ENCODE peak calls at places on chromosomes 11 and 22, in six cellular contexts. P is HepG2, L is esophagus muscularis mucosa, H is stomach, J is ovary, T is sigmoid colon. N is an unnamed sample.
A peak's percentile ranks its signal among the peaks of the same experiment; 100 is the strongest.

GRCh38 chr11:2779499-2779980 is 79.7 kb upstream of the KCNQ1OT1 start:
- DNase-seq in P (no peak), H (no peak), T (no peak), J (peak; percentile 56), L (peak; percentile 77), N (no peak)

GRCh38 chr22:38843201-38843715 is 570 bp downstream of the NPTXR start:
- DNase-seq in H (peak; percentile 38), J (peak; percentile 61), L (no peak), T (peak; percentile 79), P (peak; percentile 39), N (no peak)

GRCh38 chr11:86749861-86750401 is 50.4 kb upstream of the PRSS23 start:
- DNase-seq in J (no peak), P (no peak), L (peak; percentile 82), H (no peak), T (no peak), N (no peak)

GRCh38 chr22:27776410-27776958 is 25.1 kb downstream of the MN1 start:
- DNase-seq in H (no peak), J (no peak), T (no peak), L (no peak), P (no peak), N (no peak)

GRCh38 chr22:46812034-46812605 is 49.7 kb downstream of the TBC1D22A start:
- DNase-seq in P (no peak), T (no peak), H (peak; percentile 21), L (no peak), J (no peak), N (no peak)

GRCh38 chr11:70525006-70525405 is 126.7 kb downstream of the CTTN start:
- DNase-seq in T (no peak), P (no peak), H (no peak), L (no peak), J (no peak), N (no peak)

GRCh38 chr11:124481365-124482323 is 36.1 kb upstream of the OR8B8 start:
- DNase-seq in H (no peak), P (peak; percentile 9), J (no peak), T (no peak), L (no peak), N (no peak)

GRCh38 chr11:102120006-102120405 is 9.8 kb downstream of the YAP1 start:
- DNase-seq in P (peak; percentile 86), L (no peak), H (no peak), T (no peak), J (no peak), N (no peak)

GRCh38 chr11:132058211-132058772 is 687.9 kb downstream of the NTM start:
- DNase-seq in J (no peak), H (no peak), L (no peak), P (no peak), T (no peak), N (no peak)

GRCh38 chr22:46783721-46784120 is 21.3 kb downstream of the TBC1D22A start:
- DNase-seq in T (no peak), J (no peak), L (no peak), P (no peak), H (no peak), N (no peak)

GRCh38 chr11:100536979-100537378 is 150.1 kb upstream of the ARHGAP42 start:
- DNase-seq in P (no peak), H (no peak), L (no peak), J (no peak), T (no peak), N (no peak)

GRCh38 chr11:76863196-76863777 is 2.6 kb downstream of the ACER3 start:
- DNase-seq in J (no peak), P (no peak), H (no peak), T (no peak), L (no peak), N (no peak)

GRCh38 chr11:34977039-34977906 is 60.9 kb downstream of the PDHX start:
- DNase-seq in H (no peak), P (no peak), T (no peak), J (no peak), L (no peak), N (no peak)

GRCh38 chr22:22941831-22942510 is 54.4 kb downstream of the IGLL5 start:
- DNase-seq in L (peak; percentile 90), P (no peak), H (peak; percentile 19), T (no peak), J (peak; percentile 2), N (no peak)

GRCh38 chr22:21837184-21837979 is 30.1 kb downstream of the MAPK1 start:
- DNase-seq in P (peak; percentile 72), T (no peak), L (no peak), H (no peak), J (peak; percentile 15), N (no peak)

GRCh38 chr22:17706451-17706900 is 67.8 kb downstream of the BID start:
- DNase-seq in T (peak; percentile 75), H (peak; percentile 28), J (peak; percentile 18), L (no peak), P (peak; percentile 36), N (peak; percentile 61)

GRCh38 chr11:72491001-72491400 is 56.7 kb upstream of the CLPB start:
- DNase-seq in T (no peak), L (no peak), P (no peak), H (no peak), J (no peak), N (no peak)

DNA sequence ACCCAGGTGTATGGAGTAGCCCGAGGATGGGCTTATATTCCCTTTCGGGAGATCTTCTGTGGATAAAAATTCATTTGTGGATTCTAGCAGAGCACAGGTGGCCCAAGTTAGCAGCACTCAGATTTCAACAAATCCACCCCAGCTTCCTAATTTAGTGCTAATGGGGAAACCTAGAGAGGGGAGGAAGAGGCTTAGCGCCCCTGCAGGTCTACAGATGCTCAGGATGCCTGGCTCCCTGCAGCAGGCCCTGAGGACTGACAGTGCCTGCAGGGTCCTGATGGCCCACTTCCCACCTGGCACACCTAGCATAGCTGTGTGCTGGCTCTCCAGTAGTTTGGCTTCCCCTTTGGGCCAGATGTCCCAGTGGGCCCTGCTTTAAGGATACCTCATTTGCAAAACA is 6.5 kb downstream of the DGAT2 start:
- DNase-seq in J (no peak), T (peak; percentile 32), L (no peak), H (no peak), P (no peak), N (no peak)
- H3K4me3 ChIP-seq in J (no peak overlapping the region), T (no peak overlapping the region), L (no peak overlapping the region), H (no peak overlapping the region), P (no peak overlapping the region), N (no peak overlapping the region)

GRCh38 chr11:8638300-8638699 is 44.2 kb downstream of the TRIM66 start:
- DNase-seq in L (no peak), J (no peak), H (no peak), T (no peak), P (no peak), N (no peak)
- TF ChIP-seq EP300 in L (no peak), J (no peak), H (no peak), T (no peak), P (no peak), N (no peak)

GRCh38 chr22:49986325-49986724 is 25.8 kb downstream of the PIM3 start:
- DNase-seq in J (no peak), T (no peak), L (no peak), H (no peak), P (no peak), N (no peak)

GRCh38 chr22:49977578-49977977 is 17.0 kb downstream of the PIM3 start:
- DNase-seq in L (no peak), P (no peak), H (no peak), J (no peak), T (no peak), N (no peak)

GRCh38 chr22:49979587-49980264 is 19.2 kb downstream of the PIM3 start:
- DNase-seq in P (peak; percentile 62), L (no peak), J (no peak), T (no peak), H (peak; percentile 70), N (no peak)

DNA sequence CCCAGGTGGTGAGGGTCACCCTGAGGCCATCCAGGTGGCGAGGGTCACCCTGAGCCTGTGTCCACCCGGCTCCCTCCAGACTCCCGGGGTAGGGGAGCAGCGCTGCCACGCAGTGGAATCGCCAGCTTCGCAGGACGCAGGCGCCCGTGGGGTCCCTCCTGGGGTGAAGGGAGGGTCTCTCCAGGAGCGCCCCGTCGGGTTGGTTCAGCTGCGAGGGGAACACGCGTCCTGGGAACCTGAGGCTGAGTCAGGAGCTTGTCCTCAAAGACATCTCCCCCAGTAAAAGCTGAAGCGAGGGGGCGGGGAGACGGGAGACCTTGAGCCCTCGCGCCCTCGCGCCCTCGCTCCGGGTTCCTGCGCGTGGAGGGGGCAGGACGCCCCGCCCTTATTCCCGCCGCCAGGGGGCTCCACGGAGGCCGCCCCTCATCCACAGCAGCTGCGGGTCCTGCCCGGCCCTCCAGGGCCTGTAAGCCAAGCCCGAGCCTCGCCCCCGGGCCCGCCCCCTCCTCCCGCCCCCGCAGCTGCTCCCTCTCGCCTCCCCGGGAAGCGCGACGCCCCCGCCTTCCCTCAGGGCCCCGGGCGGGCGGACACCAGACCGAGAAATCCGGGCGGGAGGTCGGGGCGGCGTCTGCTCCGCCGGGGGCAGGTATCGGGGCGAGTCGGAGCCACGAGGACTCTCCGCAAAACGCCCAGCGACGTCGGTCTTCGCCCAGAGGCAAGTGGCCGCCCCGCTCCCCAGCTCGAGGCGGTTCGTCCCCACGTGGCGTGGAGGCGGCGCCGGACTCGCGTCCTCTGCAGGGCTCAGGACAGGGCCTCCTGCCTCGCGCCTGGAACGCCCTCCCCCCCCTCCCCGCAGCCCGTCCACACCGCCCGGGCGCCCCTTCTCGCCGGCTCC is 22.8 kb downstream of the PIM3 start:
- DNase-seq in J (peak; percentile 16), H (no peak), P (no peak), T (no peak), L (no peak), N (no peak)
- H3K4me3 ChIP-seq in J (no peak overlapping the region), H (peak overlapping the region; percentile 32), P (no peak overlapping the region), T (no peak overlapping the region), L (peak overlapping the region; percentile 30), N (peak overlapping the region; percentile 21)

GRCh38 chr11:10908215-10908990 is 50.5 kb upstream of the ZBED5 start:
- DNase-seq in P (no peak), J (no peak), L (no peak), T (no peak), H (no peak), N (no peak)
- TF ChIP-seq EP300 in P (no peak), J (no peak), L (no peak), T (no peak), H (no peak), N (no peak)

DNA sequence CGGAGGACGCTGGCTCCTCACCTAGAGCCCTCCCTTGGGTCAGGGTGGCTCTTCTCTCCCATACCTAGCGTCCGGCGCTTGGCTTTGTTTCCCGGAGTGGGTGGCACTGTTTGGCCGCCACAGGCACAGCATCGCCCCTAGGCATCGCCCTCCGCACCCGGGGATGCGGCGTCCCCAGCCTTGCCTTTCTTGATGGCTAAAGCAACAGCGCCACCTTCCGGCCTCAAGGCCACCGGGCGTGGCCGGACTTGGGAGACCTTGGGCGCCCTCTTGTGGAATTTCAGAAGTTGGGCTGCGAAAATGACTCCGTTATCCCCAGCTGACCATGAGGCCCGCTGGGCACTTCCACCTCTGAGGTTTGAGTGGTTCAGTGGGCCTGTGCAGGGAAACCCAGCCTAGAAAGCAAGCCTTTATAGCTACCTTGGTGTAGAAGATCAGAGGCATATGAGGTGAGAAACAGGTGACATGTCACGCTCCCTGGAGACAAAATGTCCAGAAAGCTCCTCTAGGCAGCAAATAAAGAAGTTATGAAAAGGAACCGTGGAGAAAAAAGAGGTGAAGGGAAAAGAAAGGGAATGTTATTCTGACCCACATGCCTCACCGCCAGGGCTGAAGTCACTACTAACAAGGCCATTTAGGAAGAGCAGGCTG is 54.3 kb downstream of the SNX19 start:
- DNase-seq in T (peak; percentile 95), H (peak; percentile 95), L (peak; percentile 96), P (peak; percentile 83), J (peak; percentile 88), N (peak; percentile 92)
- H3K4me3 ChIP-seq in T (no peak overlapping the region), H (no peak overlapping the region), L (peak overlapping the region; percentile 25), P (no peak overlapping the region), J (no peak overlapping the region), N (no peak overlapping the region)